ENCODE peak calls at places on chromosome 13, in ten cellular contexts. Z is dorsolateral prefrontal cortex, K is tibial artery, X is brain microvascular endothelial cell, Q is fibroblast of the aortic adventitia, F is OCI-LY7, E is glutamatergic neuron, O is foreskin fibroblast, C is lower leg skin, J is HFFc6. B is an unnamed sample.

GRCh38 chr13:50071399-50071798 is 56.2 kb downstream of the KCNRG start:
- DNase-seq in Z (no peak), K (no peak), X (no peak), Q (peak), F (no peak), E (peak), O (no peak), C (no peak), J (no peak), B (no peak)

GRCh38 chr13:61765181-61765742 is 349.6 kb upstream of the PCDH20 start:
- DNase-seq in Z (no peak), K (no peak), X (no peak), Q (no peak), F (no peak), E (no peak), O (no peak), C (no peak), J (no peak), B (no peak)

GRCh38 chr13:103436057-103436654 is 369.9 kb upstream of the SLC10A2 start:
- DNase-seq in Z (no peak), K (no peak), X (no peak), Q (no peak), F (no peak), E (peak), O (no peak), C (no peak), J (no peak), B (no peak)

GRCh38 chr13:111177081-111177711 is 62.1 kb downstream of the ARHGEF7 start:
- DNase-seq in Z (peak), K (peak), X (peak), Q (no peak), F (no peak), E (no peak), O (peak), C (peak), J (no peak), B (no peak)

GRCh38 chr13:77751513-77752456 is 54.3 kb downstream of the SLAIN1 start:
- DNase-seq in Z (no peak), K (no peak), X (peak), Q (peak), F (peak), E (no peak), O (peak), C (no peak), J (peak), B (peak)

GRCh38 chr13:64749301-64749700 is 2480.8 kb downstream of the PCDH9 start:
- DNase-seq in Z (no peak), K (no peak), X (no peak), Q (no peak), F (no peak), E (no peak), O (no peak), C (no peak), J (no peak), B (no peak)

GRCh38 chr13:110371550-110372465 is 64.7 kb downstream of the COL4A2 start:
- DNase-seq in Z (no peak), K (no peak), X (peak), Q (peak), F (no peak), E (no peak), O (no peak), C (no peak), J (no peak), B (peak)

GRCh38 chr13:41802684-41803554 is 158.0 kb downstream of the VWA8 start:
- DNase-seq in Z (no peak), K (no peak), X (peak), Q (peak), F (no peak), E (no peak), O (peak), C (no peak), J (peak), B (no peak)

GRCh38 chr13:75120071-75120470 is 361.9 kb downstream of the TBC1D4 start:
- DNase-seq in Z (no peak), K (no peak), X (no peak), Q (no peak), F (no peak), E (no peak), O (no peak), C (no peak), J (no peak), B (no peak)

GRCh38 chr13:50919291-50919690 is 9.7 kb downstream of the RNASEH2B start:
- DNase-seq in Z (no peak), K (no peak), X (no peak), Q (no peak), F (no peak), E (no peak), O (no peak), C (no peak), J (no peak), B (no peak)

GRCh38 chr13:43071824-43072223 is 48.4 kb downstream of the DNAJC15 start:
- DNase-seq in Z (no peak), K (no peak), X (no peak), Q (no peak), F (no peak), E (no peak), O (no peak), C (no peak), J (no peak), B (no peak)

GRCh38 chr13:101475536-101475935 is 23.1 kb downstream of the ITGBL1 start:
- DNase-seq in Z (no peak), K (no peak), X (no peak), Q (no peak), F (no peak), E (no peak), O (no peak), C (no peak), J (no peak), B (no peak)

GRCh38 chr13:101473458-101473857 is 21.0 kb downstream of the ITGBL1 start:
- DNase-seq in Z (no peak), K (peak), X (peak), Q (peak), F (no peak), E (no peak), O (peak), C (no peak), J (peak), B (no peak)

DNA sequence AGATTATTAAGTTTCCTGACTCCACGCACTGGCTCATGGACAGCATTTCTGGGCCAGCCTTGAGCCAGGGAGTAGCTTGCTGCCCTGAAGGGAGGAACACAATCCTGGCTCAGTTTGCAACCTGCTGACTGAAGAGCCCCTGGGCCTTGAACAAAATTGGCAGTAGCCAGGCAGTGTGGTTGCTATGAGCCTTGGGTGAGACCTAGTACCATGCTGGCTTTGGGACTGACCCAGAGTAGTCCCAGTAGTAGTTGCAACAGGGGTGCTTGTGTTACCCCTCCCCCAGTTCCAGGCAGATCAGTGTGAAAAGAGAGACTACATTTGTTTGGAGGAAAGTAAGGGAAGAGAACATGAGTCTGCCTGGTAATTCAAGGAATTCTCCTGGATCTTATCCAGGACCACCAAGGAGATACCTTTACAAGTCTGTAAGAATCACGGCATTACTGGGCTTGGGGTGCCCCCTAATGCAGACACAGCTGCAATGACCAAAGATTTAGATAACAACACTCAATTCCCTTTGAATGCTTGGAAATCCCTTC is 22.0 kb downstream of the ITGBL1 start:
- DNase-seq in Z (peak), K (peak), X (peak), Q (peak), F (no peak), E (peak), O (no peak), C (no peak), J (peak), B (no peak)
- TF ChIP-seq CTCF in Z (peak), K (peak), X (peak), Q (peak), F (no peak), E (no peak), O (peak), C (no peak), J (peak), B (no peak)

DNA sequence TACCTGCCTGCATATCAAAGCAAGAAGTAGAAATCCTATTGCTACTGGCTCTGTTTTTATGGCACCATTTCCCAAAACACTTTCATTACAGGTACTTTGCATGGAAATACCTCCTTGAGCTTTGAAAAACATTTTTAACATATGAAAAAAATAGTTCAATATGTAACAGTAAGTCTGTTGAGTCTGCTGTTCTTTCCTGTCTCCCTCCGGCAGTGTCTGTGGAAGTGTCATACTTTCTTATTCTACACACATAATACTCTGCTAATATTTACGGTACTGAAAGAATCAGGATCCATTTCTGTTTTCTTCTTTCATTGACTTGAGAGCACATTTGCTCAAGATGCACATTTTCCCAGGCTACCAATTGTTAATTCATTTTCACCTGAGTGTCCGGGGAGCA is 8.2 kb upstream of the SERTM1 start:
- DNase-seq in Z (no peak), K (no peak), X (no peak), Q (no peak), F (no peak), E (no peak), O (no peak), C (no peak), J (no peak), B (no peak)
- TF ChIP-seq CTCF in Z (no peak), K (no peak), X (no peak), Q (no peak), F (no peak), E (no peak), O (no peak), C (no peak), J (no peak), B (no peak)

GRCh38 chr13:34357435-34358232 is 539.7 kb downstream of the RFC3 start:
- DNase-seq in Z (no peak), K (peak), X (peak), Q (peak), F (no peak), E (no peak), O (peak), C (no peak), J (peak), B (no peak)
- TF ChIP-seq CTCF in Z (no peak), K (no peak), X (no peak), Q (no peak), F (no peak), E (no peak), O (no peak), C (no peak), J (no peak), B (no peak)

GRCh38 chr13:40780822-40781401 is 8.5 kb upstream of the SLC25A15 start:
- DNase-seq in Z (no peak), K (no peak), X (peak), Q (no peak), F (peak), E (no peak), O (no peak), C (no peak), J (no peak), B (no peak)
- TF ChIP-seq CTCF in Z (no peak), K (no peak), X (peak), Q (peak), F (peak), E (no peak), O (no peak), C (no peak), J (peak), B (no peak)

B was measured in GM13977.